ENCODE peak calls at places on chromosomes 7 and 10, in four cellular contexts. S is HS-27A; X is non-pigmented ciliary epithelial cell; I is CD4-positive, alpha-beta memory T cell. J is an unnamed sample.

GRCh38 chr10:105875050-105875449 is 1234.0 kb downstream of the SORCS3 start:
- DNase-seq in X (no peak), I (no peak), S (no peak), J (no peak)

GRCh38 chr10:72020914-72021754 is 56.9 kb downstream of the CHST3 start:
- DNase-seq in S (no peak), X (no peak), I (no peak), J (no peak)

GRCh38 chr10:21993360-21994001 is 10.0 kb downstream of the DNAJC1 start:
- DNase-seq in X (no peak), I (peak; percentile 56), S (no peak), J (no peak)

GRCh38 chr7:16644987-16645592 is 464 bp downstream of the ANKMY2 start:
- DNase-seq in I (no peak), S (no peak), X (no peak), J (no peak)

GRCh38 chr7:44608916-44609648 is 2.7 kb downstream of the OGDH start:
- DNase-seq in X (no peak), I (no peak), S (peak; percentile 63), J (no peak)

GRCh38 chr7:45026984-45027773 is 27.2 kb downstream of the CCM2 start:
- DNase-seq in S (no peak), I (peak; percentile 67), X (no peak), J (no peak)

GRCh38 chr10:103493362-103493871 is at the start of gene NEURL1:
- DNase-seq in I (peak; percentile 26), S (no peak), X (no peak), J (no peak)

GRCh38 chr7:53518319-53518718 is 482.9 kb downstream of the POM121L12 start:
- DNase-seq in S (no peak), X (no peak), I (no peak), J (no peak)

GRCh38 chr10:124384591-124385190 is 34.0 kb downstream of the OAT start:
- DNase-seq in I (no peak), S (no peak), X (no peak), J (no peak)

GRCh38 chr7:108135446-108136190 is 5.5 kb upstream of the LAMB4 start:
- DNase-seq in X (no peak), I (peak; percentile 3), S (no peak), J (no peak)

GRCh38 chr7:87047-87446 is 105.3 kb upstream of the FAM20C start:
- DNase-seq in S (no peak), I (no peak), X (no peak), J (peak; percentile 32)

GRCh38 chr10:1620803-1621202 is 116.5 kb downstream of the ADARB2 start:
- DNase-seq in I (no peak), X (no peak), S (no peak), J (no peak)

GRCh38 chr7:2734761-2735571 is 47.0 kb downstream of the AMZ1 start:
- DNase-seq in I (no peak), X (no peak), S (no peak), J (no peak)

GRCh38 chr7:126790763-126791162 is 462.0 kb downstream of the GRM8 start:
- DNase-seq in S (no peak), I (no peak), X (no peak), J (no peak)

GRCh38 chr7:145293793-145294153 is 457.9 kb upstream of the TPK1 start:
- DNase-seq in S (no peak), I (no peak), X (no peak), J (no peak)

GRCh38 chr7:124162667-124163066 is 129.8 kb upstream of the TMEM229A start:
- DNase-seq in X (no peak), I (no peak), S (no peak), J (peak; percentile 66)

GRCh38 chr10:113027574-113028392 is 77.7 kb downstream of the TCF7L2 start:
- DNase-seq in S (no peak), I (no peak), X (no peak), J (no peak)

GRCh38 chr7:64618785-64619456 is 47.0 kb upstream of the ZNF107 start:
- DNase-seq in S (peak; percentile 23), I (peak; percentile 49), X (peak; percentile 9), J (peak; percentile 16)

GRCh38 chr10:129704786-129705525 is 237.9 kb downstream of the MGMT start:
- DNase-seq in S (no peak), I (no peak), X (no peak), J (no peak)

GRCh38 chr7:155198901-155199845 is 98.5 kb upstream of the INSIG1 start:
- DNase-seq in X (no peak), I (no peak), S (no peak), J (no peak)

GRCh38 chr7:31906479-31907171 is 163.6 kb downstream of the PDE1C start:
- DNase-seq in I (no peak), X (no peak), S (no peak), J (no peak)

GRCh38 chr10:1577371-1577770 is 160.0 kb downstream of the ADARB2 start:
- DNase-seq in S (no peak), I (no peak), X (no peak), J (no peak)

GRCh38 chr10:35875281-35875680 is 233.2 kb upstream of the FZD8 start:
- DNase-seq in I (no peak), X (no peak), S (no peak), J (no peak)

GRCh38 chr10:99788598-99789259 is 6.3 kb downstream of the ABCC2 start:
- DNase-seq in I (no peak), S (no peak), X (no peak), J (peak; percentile 79)